ENCODE peak calls at places on chromosome 16, in four cellular contexts. One of them, this sample, is unnamed.

GRCh38 chr16:85188822-85189672 is 76.8 kb upstream of the CIBAR2 start:
- DNase-seq in K562: no peak
- DNase-seq in HepG2: no peak
- DNase-seq in H1: no peak
- DNase-seq in this sample: no peak

GRCh38 chr16:49282690-49283375 is 1.2 kb upstream of the CBLN1 start:
- DNase-seq in H1: peak
- DNase-seq in K562: no peak
- DNase-seq in HepG2: peak
- DNase-seq in this sample: no peak

GRCh38 chr16:73048292-73049050 is 543 bp upstream of the ZFHX3 start:
- DNase-seq in H1: no peak
- DNase-seq in HepG2: peak
- DNase-seq in K562: no peak
- DNase-seq in this sample: no peak

GRCh38 chr16:27315333-27316037 is 1.7 kb downstream of the IL4R start:
- DNase-seq in H1: peak
- DNase-seq in HepG2: peak
- DNase-seq in K562: peak
- DNase-seq in this sample: peak

GRCh38 chr16:73022534-73022933 is 25.4 kb downstream of the ZFHX3 start:
- DNase-seq in H1: no peak
- DNase-seq in K562: no peak
- DNase-seq in HepG2: no peak
- DNase-seq in this sample: no peak

GRCh38 chr16:19879241-19879792 is 5.3 kb downstream of the GPRC5B start:
- DNase-seq in H1: peak
- DNase-seq in HepG2: peak
- DNase-seq in K562: no peak
- DNase-seq in this sample: no peak

GRCh38 chr16:3183445-3184139 is 4.4 kb upstream of the OR1F1 start:
- DNase-seq in K562: no peak
- DNase-seq in H1: no peak
- DNase-seq in HepG2: no peak
- DNase-seq in this sample: no peak

GRCh38 chr16:68707341-68708152 is 29.5 kb upstream of the CDH1 start:
- DNase-seq in H1: peak
- DNase-seq in K562: peak
- DNase-seq in HepG2: peak
- DNase-seq in this sample: peak

DNA sequence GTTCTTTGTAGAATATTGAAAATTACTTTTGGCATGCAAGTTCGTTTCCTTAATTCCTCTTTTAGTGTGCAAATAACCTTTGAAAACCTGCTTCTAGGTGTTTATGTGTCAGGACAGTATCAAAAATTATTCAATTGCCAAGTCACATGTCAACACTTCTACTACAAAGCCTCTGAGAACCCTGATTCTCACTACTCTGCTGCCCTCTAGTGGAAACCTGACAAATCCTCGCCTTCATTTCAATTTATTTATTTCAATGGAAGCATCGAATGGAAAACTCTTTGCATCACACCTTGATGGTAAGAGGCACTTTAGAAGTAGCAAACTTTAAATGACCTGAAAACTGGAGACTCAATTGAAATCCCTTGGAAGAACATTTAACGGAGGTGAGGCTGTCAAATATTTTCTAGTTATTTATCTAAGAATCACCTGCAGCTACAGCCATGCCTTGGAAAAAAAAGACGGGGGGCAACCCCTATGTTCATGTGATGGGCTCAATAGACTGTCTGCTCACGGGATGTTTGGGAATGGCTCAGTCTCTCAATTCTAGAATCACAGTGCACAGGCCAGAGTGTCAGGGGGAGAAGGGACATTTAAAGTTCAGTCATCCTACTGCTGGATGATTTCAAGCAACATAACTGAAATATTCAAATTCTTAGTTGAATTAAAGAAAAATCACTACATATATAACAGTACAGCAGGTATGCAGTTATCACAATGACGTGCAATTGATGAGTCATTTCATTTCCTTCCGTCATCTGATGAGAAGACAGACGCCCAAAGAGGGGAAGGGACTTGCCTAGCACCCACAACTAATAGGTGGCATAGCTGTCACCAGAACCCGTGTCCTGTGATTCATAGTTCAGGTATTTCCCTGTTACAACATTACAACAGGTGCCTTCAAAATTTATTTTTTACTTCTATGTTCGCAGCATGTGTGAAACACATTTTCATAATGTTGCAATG is 563.9 kb downstream of the TOX3 start:
- DNase-seq in HepG2: peak
- DNase-seq in H1: peak
- DNase-seq in K562: peak
- DNase-seq in this sample: peak
- TF ChIP-seq PHF8 in HepG2: no peak
- TF ChIP-seq PHF8 in H1: no peak
- TF ChIP-seq PHF8 in K562: no peak
- TF ChIP-seq PHF8 in this sample: no peak

GRCh38 chr16:11181889-11182279 is 74.1 kb downstream of the SOCS1 start:
- DNase-seq in H1: no peak
- DNase-seq in HepG2: no peak
- DNase-seq in K562: no peak
- DNase-seq in this sample: no peak
- TF ChIP-seq PHF8 in H1: no peak
- TF ChIP-seq PHF8 in HepG2: no peak
- TF ChIP-seq PHF8 in K562: no peak
- TF ChIP-seq PHF8 in this sample: no peak

DNA sequence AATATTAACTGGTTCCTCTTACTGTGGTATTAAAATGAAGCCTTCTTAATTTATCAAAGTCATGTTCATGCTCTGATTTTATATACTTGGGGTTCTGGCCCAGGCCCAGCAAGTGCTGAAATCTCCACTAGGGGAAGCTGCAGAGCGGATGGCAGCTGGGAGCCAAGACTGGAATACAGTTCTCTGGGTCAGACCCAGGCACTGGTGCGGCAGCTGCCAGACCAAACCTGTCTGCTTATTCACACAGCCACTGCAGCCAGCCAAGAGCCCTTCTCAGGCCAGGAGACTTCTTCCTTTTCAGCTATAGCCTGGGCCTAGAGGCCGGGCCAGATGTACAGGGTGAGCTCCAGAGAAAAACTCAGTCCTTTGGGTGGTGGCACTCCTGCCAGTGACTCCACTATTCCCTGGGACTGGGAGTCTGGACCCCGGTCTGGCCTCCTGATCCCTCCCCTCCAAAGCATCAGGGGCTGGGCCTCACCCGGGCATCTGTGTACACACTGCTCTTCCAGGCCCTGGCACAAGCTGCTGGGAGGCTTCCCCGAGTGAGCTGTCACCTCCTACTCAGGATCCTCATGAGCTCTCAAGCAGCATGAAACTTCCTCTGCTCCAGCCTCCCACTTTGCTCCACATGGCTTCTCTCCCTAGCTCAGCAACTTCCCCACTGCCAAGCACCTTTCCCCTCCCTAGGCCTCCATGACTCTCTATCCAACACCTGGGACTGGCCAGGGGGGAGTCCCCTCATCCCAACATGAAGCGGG is 24.4 kb downstream of the ATP6V0D1 start:
- DNase-seq in K562: no peak
- DNase-seq in H1: no peak
- DNase-seq in HepG2: no peak
- DNase-seq in this sample: peak
- TF ChIP-seq PHF8 in K562: no peak
- TF ChIP-seq PHF8 in H1: no peak
- TF ChIP-seq PHF8 in HepG2: no peak
- TF ChIP-seq PHF8 in this sample: no peak

GRCh38 chr16:78075800-78076199 is 23.7 kb upstream of the WWOX start:
- DNase-seq in H1: no peak
- DNase-seq in HepG2: no peak
- DNase-seq in K562: no peak
- DNase-seq in this sample: no peak
- TF ChIP-seq PHF8 in H1: no peak
- TF ChIP-seq PHF8 in HepG2: no peak
- TF ChIP-seq PHF8 in K562: no peak
- TF ChIP-seq PHF8 in this sample: no peak

GRCh38 chr16:76614255-76614654 is 337.1 kb downstream of the CNTNAP4 start:
- DNase-seq in H1: no peak
- DNase-seq in K562: no peak
- DNase-seq in HepG2: no peak
- DNase-seq in this sample: no peak
- TF ChIP-seq PHF8 in H1: no peak
- TF ChIP-seq PHF8 in K562: no peak
- TF ChIP-seq PHF8 in HepG2: no peak
- TF ChIP-seq PHF8 in this sample: no peak

GRCh38 chr16:77540656-77541055 is 105.8 kb upstream of the ADAMTS18 start:
- DNase-seq in H1: no peak
- DNase-seq in HepG2: no peak
- DNase-seq in K562: no peak
- DNase-seq in this sample: no peak
- TF ChIP-seq PHF8 in H1: no peak
- TF ChIP-seq PHF8 in HepG2: no peak
- TF ChIP-seq PHF8 in K562: no peak
- TF ChIP-seq PHF8 in this sample: no peak

DNA sequence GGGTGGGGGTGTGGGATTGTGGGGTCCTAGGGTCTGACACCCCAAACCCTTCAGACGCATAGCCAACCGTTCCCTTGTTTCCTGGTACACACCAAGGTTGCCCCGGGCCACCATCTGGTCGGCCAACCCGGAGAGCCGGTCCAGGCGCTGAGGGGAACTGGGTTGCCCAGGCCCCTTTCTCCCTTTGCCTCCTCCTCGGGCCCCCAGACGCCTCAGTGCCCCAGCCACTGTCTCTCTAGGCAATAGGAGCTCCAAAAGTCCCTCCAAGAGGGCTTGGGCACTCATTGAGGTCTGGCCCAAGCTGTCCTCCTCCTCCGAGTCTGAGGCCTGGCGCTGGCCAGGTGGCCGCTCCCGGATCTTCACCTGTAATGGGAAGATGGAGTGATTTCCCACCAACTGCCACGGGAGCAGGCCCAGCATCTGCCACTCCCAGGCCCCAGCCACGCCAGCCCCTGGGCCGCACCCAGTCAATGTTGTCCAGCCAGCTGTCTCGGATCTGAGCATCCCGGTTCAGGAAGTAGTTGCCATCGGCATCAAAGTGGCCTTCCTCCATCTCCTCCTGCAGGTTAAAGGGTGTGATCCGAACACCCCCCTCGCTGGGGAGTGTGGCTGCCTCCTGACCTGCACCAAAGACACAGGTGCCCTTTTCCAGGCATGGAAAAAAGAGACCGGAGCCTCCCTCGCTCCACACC is 1.5 kb downstream of the CD2BP2 start:
- DNase-seq in HepG2: no peak
- DNase-seq in K562: no peak
- DNase-seq in H1: no peak
- DNase-seq in this sample: no peak
- TF ChIP-seq PHF8 in HepG2: no peak
- TF ChIP-seq PHF8 in K562: no peak
- TF ChIP-seq PHF8 in H1: no peak
- TF ChIP-seq PHF8 in this sample: no peak

GRCh38 chr16:20956319-20956718 is 55.7 kb downstream of the LYRM1 start:
- DNase-seq in K562: no peak
- DNase-seq in HepG2: no peak
- DNase-seq in H1: no peak
- DNase-seq in this sample: no peak
- TF ChIP-seq PHF8 in K562: no peak
- TF ChIP-seq PHF8 in HepG2: no peak
- TF ChIP-seq PHF8 in H1: no peak
- TF ChIP-seq PHF8 in this sample: no peak

GRCh38 chr16:22005746-22006145 is 2.2 kb upstream of the MOSMO start:
- DNase-seq in HepG2: no peak
- DNase-seq in H1: no peak
- DNase-seq in K562: no peak
- DNase-seq in this sample: no peak
- TF ChIP-seq PHF8 in HepG2: no peak
- TF ChIP-seq PHF8 in H1: no peak
- TF ChIP-seq PHF8 in K562: no peak
- TF ChIP-seq PHF8 in this sample: no peak